ENCODE peak calls at places on chromosomes 13 and 19, in eight cellular contexts. M, T, P, Y, D, I, J and G are unnamed samples. For H3K27me3, the result is how much of the 10 kb centered on the place peaks cover.

GRCh38 chr13:23918208-23918607 is 20.9 kb upstream of the C1QTNF9B start:
- DNase-seq in P (no peak), T (no peak), M (no peak), I (no peak), J (peak), D (no peak), Y (no peak), G (peak)

GRCh38 chr19:49746206-49746958 is 16.7 kb downstream of the TSKS start:
- DNase-seq in J (peak), D (peak), Y (no peak), M (peak), T (no peak), I (peak), P (no peak), G (no peak)

GRCh38 chr19:16626796-16627193 is 1.2 kb downstream of the MED26 start:
- DNase-seq in J (no peak), M (no peak), D (no peak), P (no peak), Y (no peak), T (no peak), I (no peak), G (no peak)

GRCh38 chr19:18604820-18605159 is 1.8 kb downstream of the CRLF1 start:
- DNase-seq in J (no peak), P (no peak), D (no peak), M (no peak), I (no peak), T (no peak), Y (no peak), G (no peak)

GRCh38 chr19:15759962-15760565 is 22.3 kb downstream of the OR10H3 start:
- DNase-seq in Y (no peak), M (no peak), I (no peak), T (no peak), P (no peak), J (peak), D (no peak), G (no peak)

GRCh38 chr19:49362926-49363264 is 679 bp upstream of the TEAD2 start:
- DNase-seq in I (no peak), P (no peak), D (peak), J (no peak), M (peak), T (no peak), Y (no peak), G (no peak)

GRCh38 chr19:17234911-17235617 is 9.0 kb downstream of the OCEL1 start:
- DNase-seq in M (peak), I (peak), P (no peak), Y (no peak), J (peak), T (no peak), D (peak), G (peak)

GRCh38 chr13:77584111-77584510 is 48.6 kb downstream of the SCEL start:
- DNase-seq in T (no peak), M (no peak), Y (no peak), D (no peak), P (no peak), J (no peak), I (no peak), G (no peak)

GRCh38 chr13:41720839-41721561 is 239.9 kb downstream of the VWA8 start:
- DNase-seq in P (no peak), Y (no peak), I (no peak), T (no peak), J (peak), D (no peak), M (no peak), G (peak)

GRCh38 chr19:23547816-23548430 is 139.1 kb downstream of the ZNF675 start:
- DNase-seq in J (peak), I (no peak), Y (no peak), P (no peak), D (no peak), M (no peak), T (no peak), G (no peak)

GRCh38 chr13:44710576-44710975 is 134.4 kb upstream of the TSC22D1 start:
- DNase-seq in T (peak), Y (no peak), P (no peak), D (no peak), J (peak), I (no peak), M (no peak), G (peak)

GRCh38 chr13:112741185-112741755 is 51.4 kb downstream of the ATP11A start:
- DNase-seq in D (no peak), I (no peak), Y (no peak), T (no peak), M (no peak), J (no peak), P (no peak), G (no peak)

GRCh38 chr19:40274585-40275544 is 10.3 kb downstream of the AKT2 start:
- DNase-seq in D (no peak), Y (no peak), I (no peak), J (no peak), T (no peak), M (no peak), P (no peak), G (no peak)

GRCh38 chr19:944171-944567 is 18.3 kb downstream of the ARID3A start:
- DNase-seq in Y (no peak), T (no peak), P (no peak), I (no peak), M (no peak), D (no peak), J (no peak), G (no peak)

GRCh38 chr19:4393947-4394590 is 6.3 kb downstream of the SH3GL1 start:
- DNase-seq in T (no peak), M (no peak), D (no peak), P (no peak), J (no peak), Y (no peak), I (no peak), G (no peak)

GRCh38 chr13:27556109-27556508 is 64.2 kb downstream of the LNX2 start:
- DNase-seq in M (no peak), J (peak), T (no peak), D (no peak), I (no peak), P (no peak), Y (no peak), G (no peak)

GRCh38 chr19:43525836-43526771 is 897 bp downstream of the ETHE1 start:
- DNase-seq in J (peak), I (no peak), M (peak), P (no peak), Y (no peak), D (peak), T (no peak), G (no peak)

GRCh38 chr19:35232912-35233311 is 4.4 kb upstream of the FAM187B start:
- DNase-seq in I (no peak), P (no peak), T (no peak), J (no peak), M (no peak), Y (no peak), D (no peak), G (no peak)

GRCh38 chr13:44498502-44498901 is 77.6 kb downstream of the TSC22D1 start:
- DNase-seq in D (no peak), I (no peak), M (no peak), J (no peak), T (no peak), Y (no peak), P (no peak), G (no peak)

GRCh38 chr19:42420055-42420544 is 7.1 kb downstream of the LIPE start:
- DNase-seq in D (no peak), J (peak), T (no peak), P (no peak), I (peak), Y (peak), M (no peak), G (peak)

GRCh38 chr19:3625996-3626472 is 556 bp downstream of the CACTIN start:
- DNase-seq in Y (no peak), J (no peak), P (no peak), D (no peak), T (no peak), M (no peak), I (no peak), G (no peak)

GRCh38 chr19:10719466-10719961 is 1.6 kb downstream of the DNM2 start:
- DNase-seq in P (no peak), Y (no peak), T (no peak), M (no peak), J (no peak), I (no peak), D (no peak), G (no peak)

GRCh38 chr19:33778089-33778791 is 18.4 kb upstream of the KCTD15 start:
- DNase-seq in I (peak), T (no peak), Y (no peak), J (peak), M (peak), D (peak), P (peak), G (peak)

GRCh38 chr19:40232949-40233810 is 6.7 kb upstream of the CCNP start:
- DNase-seq in M (no peak), J (no peak), D (no peak), I (no peak), T (no peak), P (no peak), Y (no peak), G (no peak)

GRCh38 chr19:47419037-47419783 is at the start of gene MEIS3:
- DNase-seq in T (no peak), M (no peak), D (no peak), J (no peak), Y (no peak), P (no peak), I (no peak), G (no peak)

GRCh38 chr19:30664358-30665058 is 292.3 kb downstream of the ZNF536 start:
- DNase-seq in M (peak), I (no peak), T (no peak), D (peak), P (no peak), Y (no peak), J (peak), G (no peak)

GRCh38 chr19:53867225-53868090 is at the start of gene MYADM:
- DNase-seq in P (peak), J (peak), Y (peak), I (peak), T (peak), D (peak), M (peak), G (peak)

GRCh38 chr19:49073514-49074378 is 1.2 kb upstream of the KCNA7 start:
- DNase-seq in Y (no peak), J (peak), T (no peak), D (no peak), I (no peak), M (no peak), P (no peak), G (no peak)

GRCh38 chr13:95382411-95382810 is 81.2 kb upstream of the ABCC4 start:
- DNase-seq in D (no peak), J (peak), M (no peak), Y (no peak), T (no peak), P (no peak), I (no peak), G (peak)

GRCh38 chr19:11418518-11419506 is at the start of gene RGL3:
- DNase-seq in Y (no peak), T (no peak), J (peak), D (peak), P (no peak), I (no peak), M (peak), G (no peak)

GRCh38 chr13:44312898-44313551 is 60.6 kb upstream of the SERP2 start:
- DNase-seq in J (peak), Y (peak), P (peak), M (no peak), T (peak), I (no peak), D (no peak), G (peak)

GRCh38 chr13:42275506-42275905 is 3.6 kb downstream of the AKAP11 start:
- DNase-seq in I (no peak), T (no peak), M (no peak), D (no peak), Y (no peak), J (no peak), P (no peak), G (no peak)

GRCh38 chr19:55640577-55641375 is at the start of gene ZNF580:
- DNase-seq in I (peak), D (peak), J (peak), Y (no peak), M (peak), P (no peak), T (no peak), G (no peak)

GRCh38 chr19:20197747-20198146 is 30.7 kb downstream of the ZNF486 start:
- DNase-seq in I (no peak), J (no peak), P (no peak), Y (no peak), M (no peak), D (no peak), T (no peak), G (no peak)

GRCh38 chr19:29532956-29533355 is 7.2 kb downstream of the VSTM2B start:
- DNase-seq in I (no peak), P (no peak), D (peak), M (no peak), T (no peak), J (no peak), Y (no peak), G (no peak)

GRCh38 chr13:101019126-101019525 is 344.5 kb upstream of the TMTC4 start:
- DNase-seq in T (no peak), I (no peak), P (no peak), J (no peak), Y (no peak), M (no peak), D (no peak), G (no peak)

GRCh38 chr19:58243351-58243750 is 14.6 kb downstream of the ZNF544 start:
- DNase-seq in P (no peak), Y (no peak), J (no peak), D (no peak), T (no peak), I (no peak), M (no peak), G (no peak)

GRCh38 chr13:112931028-112931934 is 37.7 kb upstream of the MCF2L start:
- DNase-seq in I (no peak), P (no peak), T (peak), J (peak), M (no peak), D (no peak), Y (no peak), G (peak)

GRCh38 chr13:81957121-81957520 is 1616.2 kb upstream of the SPRY2 start:
- DNase-seq in Y (no peak), T (no peak), D (no peak), M (no peak), J (no peak), I (no peak), P (no peak), G (no peak)

GRCh38 chr13:24306632-24307031 is 2.7 kb upstream of the C1QTNF9 start:
- DNase-seq in P (no peak), I (no peak), M (no peak), T (peak), J (peak), Y (no peak), D (no peak), G (peak)

GRCh38 chr13:110242615-110243014 is 64.3 kb downstream of the COL4A1 start:
- DNase-seq in I (no peak), T (no peak), D (no peak), J (no peak), P (no peak), M (no peak), Y (no peak), G (no peak)

GRCh38 chr13:110239280-110240120 is 67.5 kb downstream of the COL4A1 start:
- DNase-seq in P (no peak), I (no peak), D (no peak), M (no peak), J (no peak), Y (no peak), T (no peak), G (peak)

GRCh38 chr13:110240352-110240751 is 66.6 kb downstream of the COL4A1 start:
- DNase-seq in I (no peak), J (no peak), M (no peak), Y (no peak), T (no peak), P (no peak), D (peak), G (no peak)

GRCh38 chr13:110238795-110239194 is 68.2 kb downstream of the COL4A1 start:
- DNase-seq in P (no peak), J (no peak), I (no peak), Y (no peak), M (no peak), D (no peak), T (no peak), G (no peak)

DNA sequence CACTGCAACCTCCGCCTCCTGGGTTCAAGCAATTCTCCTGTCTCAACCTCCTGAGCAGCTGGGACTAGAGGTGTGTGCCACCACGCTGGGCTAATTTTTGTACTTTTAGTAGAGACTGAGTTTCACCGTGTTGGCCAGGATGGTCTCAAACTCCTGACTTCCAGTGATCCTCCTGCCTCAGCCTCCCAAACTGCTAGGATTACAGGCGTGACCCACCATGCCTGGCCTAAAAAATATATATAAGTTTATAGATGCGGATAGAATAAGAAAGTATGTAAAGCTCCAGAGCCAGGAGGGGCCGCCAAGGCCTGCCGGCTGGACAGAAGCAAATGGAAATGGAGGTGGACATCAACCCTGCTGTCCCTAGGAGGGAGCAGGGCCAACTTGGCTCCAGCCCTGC is 66.0 kb downstream of the COL4A1 start:
- DNase-seq in T (no peak), M (no peak), P (no peak), Y (no peak), D (no peak), J (no peak), I (no peak), G (no peak)
- TF ChIP-seq CTCF in T (no peak), M (no peak), P (no peak), Y (no peak), D (no peak), J (no peak), I (no peak), G (no peak)

GRCh38 chr13:25902946-25903345 is 148.9 kb downstream of the SHISA2 start:
- DNase-seq in T (no peak), Y (no peak), P (no peak), M (no peak), J (no peak), D (no peak), I (no peak), G (peak)

GRCh38 chr13:25906211-25906661 is 145.6 kb downstream of the SHISA2 start:
- DNase-seq in M (no peak), T (no peak), D (no peak), I (no peak), P (no peak), Y (no peak), J (no peak), G (no peak)

GRCh38 chr13:25908390-25908789 is 143.4 kb downstream of the SHISA2 start:
- DNase-seq in D (no peak), J (no peak), P (no peak), Y (no peak), T (no peak), I (no peak), M (no peak), G (no peak)

GRCh38 chr13:25904830-25905229 is 147.0 kb downstream of the SHISA2 start:
- DNase-seq in T (no peak), I (no peak), M (no peak), D (no peak), P (no peak), J (no peak), Y (no peak), G (no peak)

GRCh38 chr13:25905411-25906010 is 146.3 kb downstream of the SHISA2 start:
- DNase-seq in J (peak), P (no peak), I (no peak), M (no peak), D (no peak), Y (no peak), T (no peak), G (no peak)
- H3K27me3 ChIP-seq in J (under half), P (under half), I (under half), M (under half), D (under half), Y (under half), T (under half), G (under half)

GRCh38 chr13:20442370-20442769 is 83.3 kb downstream of the CRYL1 start:
- DNase-seq in Y (no peak), I (no peak), M (no peak), J (peak), D (no peak), P (no peak), T (no peak), G (no peak)
- TF ChIP-seq CTCF in Y (no peak), I (no peak), M (no peak), J (no peak), D (no peak), P (no peak), T (no peak), G (no peak)

GRCh38 chr13:110922506-110922905 is 7.6 kb upstream of the ANKRD10 start:
- DNase-seq in I (no peak), T (no peak), J (no peak), P (no peak), Y (no peak), M (no peak), D (no peak), G (no peak)
- H3K27me3 ChIP-seq in I (under half), T (under half), J (under half), P (under half), Y (under half), M (under half), D (under half), G (under half)

GRCh38 chr13:109151696-109152095 is 522.3 kb downstream of the MYO16 start:
- DNase-seq in T (no peak), D (no peak), M (no peak), J (no peak), I (no peak), Y (no peak), P (no peak), G (peak)
- TF ChIP-seq CTCF in T (no peak), D (no peak), M (no peak), J (no peak), I (no peak), Y (no peak), P (no peak), G (no peak)

GRCh38 chr19:46394398-46394797 is 19.0 kb downstream of the CCDC8 start:
- DNase-seq in J (no peak), P (no peak), I (no peak), M (no peak), T (no peak), D (no peak), Y (no peak), G (no peak)
- H3K27me3 ChIP-seq in J (under half), P (under half), I (under half), M (under half), T (under half), D (under half), Y (under half), G (under half)